ENCODE peak calls at places on chromosomes 4 and X, in six cellular contexts. One of them, this sample, is unnamed.

GRCh38 chr4:110208419-110208818 is 10.0 kb upstream of the ELOVL6 start:
- DNase-seq in testis: no peak
- DNase-seq in fibroblast of pulmonary artery: no peak
- DNase-seq in fibroblast of mammary gland: peak
- DNase-seq in right lobe of liver: no peak
- DNase-seq in CD8-positive, alpha-beta memory T cell: no peak
- DNase-seq in this sample: no peak

GRCh38 chrX:53711446-53711845 is 24.9 kb upstream of the HUWE1 start:
- DNase-seq in fibroblast of pulmonary artery: no peak
- DNase-seq in CD8-positive, alpha-beta memory T cell: no peak
- DNase-seq in fibroblast of mammary gland: no peak
- DNase-seq in testis: no peak
- DNase-seq in right lobe of liver: no peak
- DNase-seq in this sample: no peak

GRCh38 chrX:154349979-154350378 is 24.5 kb downstream of the FLNA start:
- DNase-seq in CD8-positive, alpha-beta memory T cell: peak
- DNase-seq in testis: no peak
- DNase-seq in right lobe of liver: peak
- DNase-seq in fibroblast of mammary gland: no peak
- DNase-seq in fibroblast of pulmonary artery: no peak
- DNase-seq in this sample: no peak

GRCh38 chr4:145189981-145190380 is 9.6 kb upstream of the OTUD4 start:
- DNase-seq in testis: no peak
- DNase-seq in right lobe of liver: no peak
- DNase-seq in fibroblast of mammary gland: no peak
- DNase-seq in fibroblast of pulmonary artery: peak
- DNase-seq in CD8-positive, alpha-beta memory T cell: no peak
- DNase-seq in this sample: no peak

GRCh38 chr4:10320130-10320529 is 137.1 kb downstream of the ZNF518B start:
- DNase-seq in right lobe of liver: no peak
- DNase-seq in fibroblast of mammary gland: no peak
- DNase-seq in fibroblast of pulmonary artery: no peak
- DNase-seq in testis: no peak
- DNase-seq in CD8-positive, alpha-beta memory T cell: no peak
- DNase-seq in this sample: no peak

GRCh38 chr4:45385306-45385705 is 659.0 kb upstream of the GNPDA2 start:
- DNase-seq in testis: no peak
- DNase-seq in CD8-positive, alpha-beta memory T cell: no peak
- DNase-seq in fibroblast of mammary gland: no peak
- DNase-seq in right lobe of liver: no peak
- DNase-seq in fibroblast of pulmonary artery: no peak
- DNase-seq in this sample: no peak

GRCh38 chr4:32226201-32226600 is 1506.0 kb downstream of the PCDH7 start:
- DNase-seq in testis: no peak
- DNase-seq in fibroblast of pulmonary artery: no peak
- DNase-seq in right lobe of liver: no peak
- DNase-seq in CD8-positive, alpha-beta memory T cell: no peak
- DNase-seq in fibroblast of mammary gland: peak
- DNase-seq in this sample: peak

GRCh38 chrX:9515973-9516538 is 51.2 kb downstream of the TBL1X start:
- DNase-seq in fibroblast of mammary gland: no peak
- DNase-seq in CD8-positive, alpha-beta memory T cell: no peak
- DNase-seq in testis: peak
- DNase-seq in fibroblast of pulmonary artery: peak
- DNase-seq in right lobe of liver: no peak
- DNase-seq in this sample: no peak

GRCh38 chr4:95857761-95858160 is 17.9 kb downstream of the PDHA2 start:
- DNase-seq in fibroblast of pulmonary artery: peak
- DNase-seq in CD8-positive, alpha-beta memory T cell: no peak
- DNase-seq in right lobe of liver: no peak
- DNase-seq in fibroblast of mammary gland: no peak
- DNase-seq in testis: no peak
- DNase-seq in this sample: no peak

GRCh38 chrX:138349351-138349750 is 362.2 kb downstream of the FGF13 start:
- DNase-seq in right lobe of liver: no peak
- DNase-seq in fibroblast of pulmonary artery: no peak
- DNase-seq in testis: no peak
- DNase-seq in fibroblast of mammary gland: no peak
- DNase-seq in CD8-positive, alpha-beta memory T cell: no peak
- DNase-seq in this sample: no peak

GRCh38 chrX:133670394-133670793 is 255.1 kb upstream of the GPC4 start:
- DNase-seq in fibroblast of pulmonary artery: peak
- DNase-seq in testis: peak
- DNase-seq in fibroblast of mammary gland: peak
- DNase-seq in right lobe of liver: no peak
- DNase-seq in CD8-positive, alpha-beta memory T cell: no peak
- DNase-seq in this sample: no peak

GRCh38 chr4:124710253-124710849 is 2.2 kb downstream of the ANKRD50 start:
- DNase-seq in fibroblast of mammary gland: no peak
- DNase-seq in CD8-positive, alpha-beta memory T cell: no peak
- DNase-seq in right lobe of liver: no peak
- DNase-seq in fibroblast of pulmonary artery: peak
- DNase-seq in testis: no peak
- DNase-seq in this sample: no peak

GRCh38 chrX:56232221-56233082 is at the start of gene KLF8:
- DNase-seq in fibroblast of mammary gland: peak
- DNase-seq in fibroblast of pulmonary artery: no peak
- DNase-seq in right lobe of liver: peak
- DNase-seq in testis: peak
- DNase-seq in CD8-positive, alpha-beta memory T cell: no peak
- DNase-seq in this sample: no peak

GRCh38 chr4:89336818-89337395 is 29.3 kb upstream of the GPRIN3 start:
- DNase-seq in fibroblast of pulmonary artery: no peak
- DNase-seq in CD8-positive, alpha-beta memory T cell: no peak
- DNase-seq in testis: no peak
- DNase-seq in right lobe of liver: no peak
- DNase-seq in fibroblast of mammary gland: no peak
- DNase-seq in this sample: no peak

GRCh38 chrX:140524556-140524955 is 19.7 kb upstream of the SOX3 start:
- DNase-seq in CD8-positive, alpha-beta memory T cell: no peak
- DNase-seq in fibroblast of pulmonary artery: peak
- DNase-seq in right lobe of liver: no peak
- DNase-seq in testis: no peak
- DNase-seq in fibroblast of mammary gland: no peak
- DNase-seq in this sample: peak

GRCh38 chr4:41644288-41644914 is 104.1 kb downstream of the PHOX2B start:
- DNase-seq in fibroblast of mammary gland: peak
- DNase-seq in right lobe of liver: peak
- DNase-seq in CD8-positive, alpha-beta memory T cell: no peak
- DNase-seq in fibroblast of pulmonary artery: peak
- DNase-seq in testis: peak
- DNase-seq in this sample: peak

GRCh38 chrX:74422576-74423288 is 1.4 kb downstream of the SLC16A2 start:
- DNase-seq in CD8-positive, alpha-beta memory T cell: no peak
- DNase-seq in fibroblast of pulmonary artery: peak
- DNase-seq in testis: peak
- DNase-seq in fibroblast of mammary gland: peak
- DNase-seq in right lobe of liver: peak
- DNase-seq in this sample: no peak

GRCh38 chr4:85747871-85748491 is 273.0 kb downstream of the ARHGAP24 start:
- DNase-seq in CD8-positive, alpha-beta memory T cell: no peak
- DNase-seq in fibroblast of pulmonary artery: peak
- DNase-seq in testis: peak
- DNase-seq in right lobe of liver: no peak
- DNase-seq in fibroblast of mammary gland: peak
- DNase-seq in this sample: peak

GRCh38 chr4:73527196-73527595 is 45.7 kb downstream of the AFM start:
- DNase-seq in right lobe of liver: no peak
- DNase-seq in fibroblast of pulmonary artery: no peak
- DNase-seq in CD8-positive, alpha-beta memory T cell: no peak
- DNase-seq in fibroblast of mammary gland: no peak
- DNase-seq in testis: no peak
- DNase-seq in this sample: no peak

GRCh38 chrX:10007604-10008003 is 40.4 kb downstream of the CLDN34 start:
- DNase-seq in testis: no peak
- DNase-seq in fibroblast of pulmonary artery: no peak
- DNase-seq in right lobe of liver: no peak
- DNase-seq in CD8-positive, alpha-beta memory T cell: no peak
- DNase-seq in fibroblast of mammary gland: no peak
- DNase-seq in this sample: no peak

DNA sequence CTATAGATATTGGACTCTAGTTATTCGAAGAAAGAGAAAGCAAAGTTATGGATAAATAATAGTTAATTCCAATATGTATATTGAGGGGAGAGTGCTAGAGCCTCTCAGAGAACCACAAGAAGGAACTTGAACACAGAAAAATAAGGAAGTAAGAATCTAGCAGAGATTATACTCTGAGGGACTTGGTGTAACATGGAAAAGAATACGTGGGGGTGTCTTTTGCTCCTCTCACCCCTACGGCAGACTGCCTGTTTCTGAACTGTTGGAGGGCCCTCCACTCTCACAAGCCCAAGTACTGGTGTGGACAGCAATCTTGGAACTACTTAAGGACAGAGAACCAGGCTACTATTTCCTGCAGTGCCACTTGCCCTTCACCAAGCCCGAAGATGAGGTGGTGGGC is 1174.4 kb upstream of the PCDH10 start:
- DNase-seq in fibroblast of pulmonary artery: peak
- DNase-seq in right lobe of liver: no peak
- DNase-seq in testis: no peak
- DNase-seq in fibroblast of mammary gland: peak
- DNase-seq in CD8-positive, alpha-beta memory T cell: no peak
- DNase-seq in this sample: no peak
- H3K4me3 ChIP-seq in fibroblast of pulmonary artery: peak
- H3K4me3 ChIP-seq in right lobe of liver: no peak
- H3K4me3 ChIP-seq in testis: peak
- H3K4me3 ChIP-seq in fibroblast of mammary gland: no peak
- H3K4me3 ChIP-seq in CD8-positive, alpha-beta memory T cell: no peak
- H3K4me3 ChIP-seq in this sample: peak

DNA sequence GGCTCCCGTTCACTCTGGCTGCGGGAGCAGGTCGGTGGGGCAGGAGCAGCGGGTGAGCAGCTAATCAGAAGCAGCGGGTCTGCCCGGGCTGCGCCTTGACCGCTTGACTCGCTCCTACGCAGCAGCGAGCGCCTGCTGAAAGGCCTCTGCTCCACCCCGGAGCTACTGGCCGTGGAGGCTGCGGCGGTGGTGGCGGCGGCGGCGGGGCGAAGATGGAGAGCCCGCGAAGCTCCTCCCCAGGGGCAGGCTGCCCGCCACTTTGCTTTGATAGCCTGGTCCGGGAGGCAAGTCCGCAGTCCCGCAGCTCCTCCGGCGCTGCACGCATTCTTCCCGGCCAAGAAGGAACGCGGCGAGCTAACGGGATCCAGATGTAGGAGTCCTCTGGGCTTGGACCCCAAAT is 36.7 kb downstream of the PJA1 start:
- DNase-seq in fibroblast of mammary gland: no peak
- DNase-seq in testis: peak
- DNase-seq in CD8-positive, alpha-beta memory T cell: no peak
- DNase-seq in fibroblast of pulmonary artery: peak
- DNase-seq in right lobe of liver: no peak
- DNase-seq in this sample: no peak
- H3K4me3 ChIP-seq in fibroblast of mammary gland: no peak
- H3K4me3 ChIP-seq in testis: no peak
- H3K4me3 ChIP-seq in CD8-positive, alpha-beta memory T cell: no peak
- H3K4me3 ChIP-seq in fibroblast of pulmonary artery: no peak
- H3K4me3 ChIP-seq in right lobe of liver: no peak
- H3K4me3 ChIP-seq in this sample: no peak

DNA sequence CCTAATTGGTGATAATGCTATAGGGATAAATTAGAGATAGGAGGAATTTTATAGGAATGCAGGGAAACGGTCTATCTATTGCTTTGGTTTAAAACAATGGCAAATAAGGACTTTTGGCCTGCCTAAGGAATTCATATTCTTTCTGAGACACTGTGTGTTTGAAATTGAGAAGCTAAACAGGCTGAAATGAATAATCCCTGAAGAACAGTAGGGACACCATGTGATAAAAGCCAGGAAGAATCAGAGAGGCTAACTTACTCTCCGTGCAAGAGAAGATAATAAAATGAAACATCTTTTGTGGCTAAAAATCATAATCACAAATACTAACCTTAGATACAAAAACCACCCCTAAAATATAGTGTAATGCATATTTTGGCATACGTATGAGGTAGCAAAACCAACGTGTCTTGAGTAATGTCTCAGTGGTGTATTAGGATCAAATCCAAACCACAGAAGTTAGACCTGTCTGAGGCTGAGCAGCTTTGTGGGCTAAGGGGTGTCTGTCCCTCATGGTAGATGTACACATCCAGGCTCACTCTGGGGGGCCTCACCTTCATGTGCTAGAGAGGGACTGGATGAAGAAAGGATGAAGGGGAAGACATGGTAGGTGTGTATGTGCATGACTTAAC is 187.8 kb upstream of the TBC1D9 start:
- DNase-seq in fibroblast of pulmonary artery: peak
- DNase-seq in fibroblast of mammary gland: peak
- DNase-seq in testis: no peak
- DNase-seq in right lobe of liver: no peak
- DNase-seq in CD8-positive, alpha-beta memory T cell: no peak
- DNase-seq in this sample: peak
- H3K4me3 ChIP-seq in fibroblast of pulmonary artery: no peak
- H3K4me3 ChIP-seq in fibroblast of mammary gland: no peak
- H3K4me3 ChIP-seq in testis: no peak
- H3K4me3 ChIP-seq in right lobe of liver: no peak
- H3K4me3 ChIP-seq in CD8-positive, alpha-beta memory T cell: no peak
- H3K4me3 ChIP-seq in this sample: no peak

GRCh38 chr4:130563185-130563890 is 1467.4 kb downstream of the C4orf33 start:
- DNase-seq in testis: peak
- DNase-seq in fibroblast of pulmonary artery: peak
- DNase-seq in right lobe of liver: peak
- DNase-seq in CD8-positive, alpha-beta memory T cell: no peak
- DNase-seq in fibroblast of mammary gland: peak
- DNase-seq in this sample: peak

GRCh38 chr4:130568746-130569145 is 1472.8 kb downstream of the C4orf33 start:
- DNase-seq in fibroblast of pulmonary artery: no peak
- DNase-seq in fibroblast of mammary gland: no peak
- DNase-seq in right lobe of liver: no peak
- DNase-seq in testis: no peak
- DNase-seq in CD8-positive, alpha-beta memory T cell: no peak
- DNase-seq in this sample: no peak

GRCh38 chr4:130559268-130559667 is 1463.3 kb downstream of the C4orf33 start:
- DNase-seq in fibroblast of mammary gland: no peak
- DNase-seq in fibroblast of pulmonary artery: no peak
- DNase-seq in CD8-positive, alpha-beta memory T cell: no peak
- DNase-seq in testis: no peak
- DNase-seq in right lobe of liver: no peak
- DNase-seq in this sample: no peak

GRCh38 chr4:130563891-130564418 is 1468.0 kb downstream of the C4orf33 start:
- DNase-seq in CD8-positive, alpha-beta memory T cell: no peak
- DNase-seq in fibroblast of mammary gland: no peak
- DNase-seq in right lobe of liver: no peak
- DNase-seq in testis: no peak
- DNase-seq in fibroblast of pulmonary artery: no peak
- DNase-seq in this sample: no peak
- H3K4me3 ChIP-seq in CD8-positive, alpha-beta memory T cell: no peak
- H3K4me3 ChIP-seq in fibroblast of mammary gland: peak
- H3K4me3 ChIP-seq in right lobe of liver: peak
- H3K4me3 ChIP-seq in testis: no peak
- H3K4me3 ChIP-seq in fibroblast of pulmonary artery: peak
- H3K4me3 ChIP-seq in this sample: peak

GRCh38 chr4:21544410-21544809 is 404.2 kb downstream of the KCNIP4 start:
- DNase-seq in CD8-positive, alpha-beta memory T cell: no peak
- DNase-seq in right lobe of liver: no peak
- DNase-seq in testis: peak
- DNase-seq in fibroblast of pulmonary artery: no peak
- DNase-seq in fibroblast of mammary gland: no peak
- DNase-seq in this sample: no peak

DNA sequence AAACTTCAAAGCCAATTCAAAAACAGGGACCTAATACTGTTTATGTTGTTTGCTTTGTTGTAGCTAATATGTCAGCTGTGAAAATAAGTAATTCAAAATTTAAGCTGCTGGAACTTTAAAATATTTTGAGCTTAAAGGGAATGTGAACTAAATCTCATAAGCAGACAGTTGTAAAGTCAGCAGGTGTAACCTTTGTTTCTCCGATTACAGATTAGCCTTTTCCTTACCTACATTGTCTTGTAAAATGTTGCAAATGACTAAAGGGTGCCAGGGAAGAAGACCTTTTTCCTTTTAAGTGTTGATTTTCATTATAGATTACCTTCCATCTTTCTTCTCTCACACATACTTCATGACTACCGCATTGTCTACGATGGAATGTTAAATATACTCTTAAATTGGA is 405.1 kb downstream of the KCNIP4 start:
- DNase-seq in fibroblast of mammary gland: no peak
- DNase-seq in right lobe of liver: no peak
- DNase-seq in fibroblast of pulmonary artery: no peak
- DNase-seq in testis: no peak
- DNase-seq in CD8-positive, alpha-beta memory T cell: no peak
- DNase-seq in this sample: no peak
- H3K4me3 ChIP-seq in fibroblast of mammary gland: no peak
- H3K4me3 ChIP-seq in right lobe of liver: no peak
- H3K4me3 ChIP-seq in fibroblast of pulmonary artery: no peak
- H3K4me3 ChIP-seq in testis: no peak
- H3K4me3 ChIP-seq in CD8-positive, alpha-beta memory T cell: no peak
- H3K4me3 ChIP-seq in this sample: no peak